ENCODE peak calls at places on chromosomes 11 and 22, in four cellular contexts. E, K, T and H are unnamed samples.
A peak's percentile ranks its signal among the peaks of the same experiment; 100 is the strongest.

GRCh38 chr22:11307996-11308395 is 4220.0 kb upstream of the OR11H1 start:
- DNase-seq in K (no peak), E (no peak), T (no peak), H (no peak)

GRCh38 chr11:2534131-2534956 is 89.5 kb downstream of the KCNQ1 start:
- DNase-seq in E (peak; percentile 27), T (no peak), K (no peak), H (no peak)

GRCh38 chr11:24312464-24313238 is 184.2 kb upstream of the LUZP2 start:
- DNase-seq in T (no peak), K (no peak), E (no peak), H (peak; percentile 30)

GRCh38 chr11:46238967-46239800 is 38.3 kb upstream of the CREB3L1 start:
- DNase-seq in K (peak; percentile 92), T (peak; percentile 95), E (peak; percentile 73), H (peak; percentile 60)

GRCh38 chr11:119624102-119624615 is 104.8 kb downstream of the NECTIN1 start:
- DNase-seq in E (no peak), K (no peak), T (no peak), H (no peak)

GRCh38 chr11:40328890-40329617 is 1130.4 kb downstream of the LRRC4C start:
- DNase-seq in T (no peak), E (no peak), K (peak; percentile 39), H (peak; percentile 100)

GRCh38 chr11:68117896-68118470 is 3.2 kb downstream of the CHKA start:
- DNase-seq in T (no peak), K (no peak), E (no peak), H (no peak)

GRCh38 chr11:18624161-18624560 is 10.0 kb downstream of the SPTY2D1 start:
- DNase-seq in T (no peak), K (no peak), E (no peak), H (no peak)

GRCh38 chr22:38843716-38844660 is at the start of gene NPTXR:
- DNase-seq in K (peak; percentile 20), T (peak; percentile 75), E (no peak), H (no peak)

GRCh38 chr11:81674211-81674610 is 1059.5 kb downstream of the FAM181B start:
- DNase-seq in T (no peak), K (no peak), E (no peak), H (no peak)

GRCh38 chr22:29456211-29456671 is 17.9 kb downstream of the RFPL1 start:
- DNase-seq in T (no peak), K (no peak), E (no peak), H (no peak)

GRCh38 chr11:108897916-108898315 is 233.0 kb downstream of the DDX10 start:
- DNase-seq in T (no peak), K (no peak), E (no peak), H (no peak)

GRCh38 chr11:3228445-3228829 is 3.8 kb downstream of the MRGPRE start:
- DNase-seq in T (no peak), K (no peak), E (no peak), H (no peak)

GRCh38 chr22:47357086-47357485 is 594.6 kb downstream of the TBC1D22A start:
- DNase-seq in K (no peak), E (no peak), T (no peak), H (no peak)

GRCh38 chr22:44884968-44885805 is 124.6 kb downstream of the PHF21B start:
- DNase-seq in K (no peak), E (no peak), T (no peak), H (no peak)

GRCh38 chr11:128957204-128957482 is 14.5 kb upstream of the TP53AIP1 start:
- DNase-seq in K (no peak), T (no peak), E (no peak), H (no peak)

GRCh38 chr22:23856721-23857605 is 712 bp upstream of the SLC2A11 start:
- DNase-seq in T (peak; percentile 68), K (no peak), E (no peak), H (no peak)

GRCh38 chr11:31823372-31824371 is 12.6 kb upstream of the PAX6 start:
- DNase-seq in K (peak; percentile 77), E (no peak), T (no peak), H (no peak)

GRCh38 chr11:16917941-16918340 is 96.3 kb downstream of the PLEKHA7 start:
- DNase-seq in E (no peak), T (no peak), K (no peak), H (no peak)

GRCh38 chr22:49630448-49630946 is 197.2 kb downstream of the BRD1 start:
- DNase-seq in E (no peak), K (no peak), T (no peak), H (no peak)

GRCh38 chr11:61728066-61728939 is 24.1 kb upstream of the MYRF start:
- DNase-seq in E (no peak), T (no peak), K (no peak), H (no peak)

GRCh38 chr11:9717719-9718118 is 53.8 kb downstream of the SWAP70 start:
- DNase-seq in T (no peak), E (no peak), K (no peak), H (no peak)

GRCh38 chr11:36155770-36156485 is 133.3 kb downstream of the COMMD9 start:
- DNase-seq in T (peak; percentile 35), K (no peak), E (no peak), H (peak; percentile 37)

GRCh38 chr22:43169310-43170130 is 17.4 kb downstream of the TTLL12 start:
- DNase-seq in E (no peak), K (no peak), T (no peak), H (no peak)

GRCh38 chr11:63906585-63906984 is 10.4 kb downstream of the RCOR2 start:
- DNase-seq in T (no peak), K (no peak), E (no peak), H (no peak)

GRCh38 chr11:3840289-3840869 is 380 bp downstream of the RHOG start:
- DNase-seq in T (no peak), K (no peak), E (no peak), H (no peak)

GRCh38 chr11:10293423-10294288 is at the start of gene SBF2:
- DNase-seq in E (peak; percentile 43), K (no peak), T (peak; percentile 91), H (peak; percentile 75)

GRCh38 chr22:27671413-27671721 is 130.2 kb downstream of the MN1 start:
- DNase-seq in K (no peak), T (no peak), E (no peak), H (no peak)

GRCh38 chr22:27674524-27674923 is 127.0 kb downstream of the MN1 start:
- DNase-seq in E (no peak), T (no peak), K (no peak), H (no peak)

GRCh38 chr22:27676545-27677188 is 124.9 kb downstream of the MN1 start:
- DNase-seq in K (no peak), E (no peak), T (no peak), H (no peak)

GRCh38 chr22:27672721-27673387 is 128.7 kb downstream of the MN1 start:
- DNase-seq in T (no peak), K (no peak), E (no peak), H (no peak)

GRCh38 chr22:27673839-27674238 is 127.7 kb downstream of the MN1 start:
- DNase-seq in E (no peak), K (no peak), T (no peak), H (no peak)
- H3K27me3 ChIP-seq in E (no peaks in the 10 kb centered on the region), K (no peaks in the 10 kb centered on the region), T (no peaks in the 10 kb centered on the region), H (peaks cover 42% of the 10 kb centered on the region)

GRCh38 chr11:76667856-76668255 is 2.7 kb downstream of the LRRC32 start:
- DNase-seq in K (no peak), E (no peak), T (no peak), H (no peak)
- H3K27me3 ChIP-seq in K (peaks cover 33% of the 10 kb centered on the region), E (peaks cover 30% of the 10 kb centered on the region), T (no peaks in the 10 kb centered on the region), H (no peaks in the 10 kb centered on the region)

GRCh38 chr22:19720999-19721485 is 2.3 kb upstream of the GP1BB start:
- DNase-seq in K (no peak), E (no peak), T (no peak), H (no peak)
- H3K27me3 ChIP-seq in K (peaks cover 68% of the 10 kb centered on the region), E (peaks cover 16% of the 10 kb centered on the region), T (no peaks in the 10 kb centered on the region), H (peaks cover 7% of the 10 kb centered on the region)

GRCh38 chr11:118003021-118003423 is 16.8 kb downstream of the IL10RA start:
- DNase-seq in K (no peak), E (no peak), T (no peak), H (no peak)
- H3K27me3 ChIP-seq in K (no peaks in the 10 kb centered on the region), E (no peaks in the 10 kb centered on the region), T (no peaks in the 10 kb centered on the region), H (peaks cover 3% of the 10 kb centered on the region)

GRCh38 chr22:45928726-45929359 is 48.1 kb downstream of the WNT7B start:
- DNase-seq in T (no peak), E (no peak), K (no peak), H (no peak)
- H3K27me3 ChIP-seq in T (no peaks in the 10 kb centered on the region), E (peaks cover 14% of the 10 kb centered on the region), K (no peaks in the 10 kb centered on the region), H (no peaks in the 10 kb centered on the region)

GRCh38 chr22:40026641-40027040 is 31.9 kb downstream of the FAM83F start:
- DNase-seq in K (no peak), T (no peak), E (no peak), H (no peak)
- H3K27me3 ChIP-seq in K (no peaks in the 10 kb centered on the region), T (no peaks in the 10 kb centered on the region), E (no peaks in the 10 kb centered on the region), H (peaks cover 27% of the 10 kb centered on the region)

GRCh38 chr11:13108416-13108815 is 99.3 kb downstream of the RASSF10 start:
- DNase-seq in K (no peak), T (no peak), E (no peak), H (no peak)

GRCh38 chr11:13107544-13108044 is 98.5 kb downstream of the RASSF10 start:
- DNase-seq in K (no peak), E (no peak), T (no peak), H (no peak)

GRCh38 chr11:13110929-13111812 is 102.1 kb downstream of the RASSF10 start:
- DNase-seq in K (no peak), E (no peak), T (no peak), H (no peak)

GRCh38 chr11:13110145-13110544 is 101.0 kb downstream of the RASSF10 start:
- DNase-seq in E (no peak), T (no peak), K (no peak), H (no peak)

DNA sequence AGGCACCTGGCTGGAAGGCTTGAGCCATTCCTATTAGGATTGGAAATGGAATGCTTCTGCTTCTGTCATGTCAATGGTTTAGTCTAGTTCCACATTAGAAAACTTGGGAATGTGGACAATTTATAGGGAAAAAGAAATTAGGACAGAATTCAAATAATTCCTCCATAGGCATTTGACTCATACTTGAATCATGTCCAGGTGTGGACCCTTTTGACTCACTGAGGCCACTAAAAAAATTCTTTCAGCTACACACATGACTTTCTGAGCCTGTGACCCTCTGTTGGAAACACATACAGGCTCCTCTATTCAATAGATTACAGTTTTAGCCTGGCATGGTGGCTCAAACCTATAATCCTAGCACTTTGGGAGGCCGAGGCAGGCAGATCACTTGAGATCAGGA is 100.5 kb downstream of the RASSF10 start:
- DNase-seq in E (no peak), T (no peak), K (no peak), H (no peak)
- H3K27me3 ChIP-seq in E (no peaks in the 10 kb centered on the region), T (no peaks in the 10 kb centered on the region), K (no peaks in the 10 kb centered on the region), H (peaks cover 4% of the 10 kb centered on the region)

DNA sequence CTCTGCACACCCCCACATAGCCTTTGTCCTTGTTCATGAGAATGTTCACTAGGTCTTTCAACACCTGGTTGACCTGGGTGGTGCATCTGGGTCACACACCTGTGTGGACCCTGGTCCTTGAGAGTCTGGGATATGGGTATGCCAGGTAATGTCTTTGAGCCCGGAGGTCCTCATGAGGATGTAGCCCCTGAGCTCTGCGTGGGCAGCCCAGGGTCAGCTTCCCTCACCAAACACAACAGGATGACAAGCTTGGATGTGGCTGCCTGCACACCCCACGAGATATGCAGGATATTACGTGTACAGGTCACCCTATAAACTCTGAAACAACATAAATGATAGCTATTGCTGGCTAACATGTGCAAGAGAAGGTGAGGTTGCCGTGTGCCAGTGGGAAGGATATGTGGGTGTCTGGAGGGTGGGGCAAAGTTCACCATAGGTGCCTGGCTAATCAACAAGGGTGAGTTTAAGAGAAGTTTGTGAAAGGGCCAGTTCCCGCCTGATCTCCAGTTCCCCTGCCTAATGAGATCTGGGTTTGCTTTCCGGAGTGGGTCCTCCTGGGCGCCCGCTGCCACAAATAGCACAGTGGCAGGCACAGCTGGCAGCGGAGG is 1.3 kb upstream of the PPARA start:
- DNase-seq in K (no peak), T (peak; percentile 32), E (no peak), H (no peak)
- H3K27me3 ChIP-seq in K (peaks cover 50% of the 10 kb centered on the region), T (no peaks in the 10 kb centered on the region), E (peaks cover 8% of the 10 kb centered on the region), H (peaks cover 50% of the 10 kb centered on the region)